ENCODE peak calls at places on chromosomes 2 and 18, in five cellular contexts. One of them, this sample, is unnamed.
A peak's percentile ranks its signal among the peaks of the same experiment; 100 is the strongest.

GRCh38 chr2:168233726-168234406 is 13.5 kb downstream of the STK39 start:
- DNase-seq in K562: no peak
- DNase-seq in H1: no peak
- DNase-seq in GM12878: no peak
- DNase-seq in HepG2: no peak
- DNase-seq in this sample: no peak

GRCh38 chr2:9772999-9773904 is 70.0 kb upstream of the TAF1B start:
- DNase-seq in K562: no peak
- DNase-seq in H1: no peak
- DNase-seq in GM12878: no peak
- DNase-seq in HepG2: no peak
- DNase-seq in this sample: no peak

GRCh38 chr2:50711714-50712113 is 320.2 kb downstream of the NRXN1 start:
- DNase-seq in K562: no peak
- DNase-seq in H1: no peak
- DNase-seq in GM12878: no peak
- DNase-seq in HepG2: no peak
- DNase-seq in this sample: no peak

GRCh38 chr18:33706391-33706790 is 128.4 kb downstream of the ASXL3 start:
- DNase-seq in K562: no peak
- DNase-seq in H1: no peak
- DNase-seq in GM12878: no peak
- DNase-seq in HepG2: no peak
- DNase-seq in this sample: no peak

GRCh38 chr18:12253027-12253426 is 1.1 kb upstream of the CIDEA start:
- DNase-seq in K562: no peak
- DNase-seq in H1: no peak
- DNase-seq in GM12878: no peak
- DNase-seq in HepG2: no peak
- DNase-seq in this sample: no peak

GRCh38 chr18:68735498-68736343 is 20.8 kb upstream of the TMX3 start:
- DNase-seq in K562: peak; percentile 14
- DNase-seq in H1: no peak
- DNase-seq in GM12878: no peak
- DNase-seq in HepG2: peak; percentile 28
- DNase-seq in this sample: no peak

GRCh38 chr2:140696449-140696848 is 1434.4 kb downstream of the LRP1B start:
- DNase-seq in K562: no peak
- DNase-seq in H1: no peak
- DNase-seq in GM12878: no peak
- DNase-seq in HepG2: peak; percentile 7
- DNase-seq in this sample: peak; percentile 13

GRCh38 chr2:233689498-233689897 is 3.2 kb upstream of the UGT1A6 start:
- DNase-seq in K562: no peak
- DNase-seq in H1: no peak
- DNase-seq in GM12878: no peak
- DNase-seq in HepG2: no peak
- DNase-seq in this sample: no peak

GRCh38 chr2:241659150-241659739 is 21.8 kb downstream of the ATG4B start:
- DNase-seq in K562: no peak
- DNase-seq in H1: no peak
- DNase-seq in GM12878: no peak
- DNase-seq in HepG2: peak; percentile 78
- DNase-seq in this sample: peak; percentile 61

GRCh38 chr2:26274058-26274613 is 29.4 kb downstream of the HADHB start:
- DNase-seq in K562: no peak
- DNase-seq in H1: no peak
- DNase-seq in GM12878: no peak
- DNase-seq in HepG2: peak; percentile 78
- DNase-seq in this sample: no peak

GRCh38 chr2:132883430-132883829 is 213.4 kb upstream of the LYPD1 start:
- DNase-seq in K562: no peak
- DNase-seq in H1: no peak
- DNase-seq in GM12878: no peak
- DNase-seq in HepG2: no peak
- DNase-seq in this sample: no peak

GRCh38 chr2:174597347-174598047 is at the start of gene WIPF1:
- DNase-seq in K562: no peak
- DNase-seq in H1: no peak
- DNase-seq in GM12878: peak; percentile 93
- DNase-seq in HepG2: no peak
- DNase-seq in this sample: no peak

GRCh38 chr2:69628325-69629038 is 15.1 kb downstream of the AAK1 start:
- DNase-seq in K562: no peak
- DNase-seq in H1: no peak
- DNase-seq in GM12878: no peak
- DNase-seq in HepG2: no peak
- DNase-seq in this sample: no peak

GRCh38 chr2:74571058-74571457 is 16.5 kb downstream of the DOK1 start:
- DNase-seq in K562: no peak
- DNase-seq in H1: no peak
- DNase-seq in GM12878: peak; percentile 84
- DNase-seq in HepG2: no peak
- DNase-seq in this sample: no peak

GRCh38 chr2:191280834-191281756 is 35.9 kb downstream of the MYO1B start:
- DNase-seq in K562: no peak
- DNase-seq in H1: no peak
- DNase-seq in GM12878: no peak
- DNase-seq in HepG2: peak; percentile 35
- DNase-seq in this sample: no peak

GRCh38 chr2:11827547-11827946 is 81.1 kb downstream of the LPIN1 start:
- DNase-seq in K562: no peak
- DNase-seq in H1: no peak
- DNase-seq in GM12878: no peak
- DNase-seq in HepG2: no peak
- DNase-seq in this sample: no peak

GRCh38 chr2:171430516-171431410 is 3.0 kb downstream of the METTL8 start:
- DNase-seq in K562: no peak
- DNase-seq in H1: no peak
- DNase-seq in GM12878: no peak
- DNase-seq in HepG2: no peak
- DNase-seq in this sample: no peak

GRCh38 chr2:133293544-133294270 is 274.6 kb downstream of the NCKAP5 start:
- DNase-seq in K562: no peak
- DNase-seq in H1: no peak
- DNase-seq in GM12878: no peak
- DNase-seq in HepG2: no peak
- DNase-seq in this sample: no peak

GRCh38 chr2:47488870-47489584 is 86.1 kb downstream of the MSH2 start:
- DNase-seq in K562: no peak
- DNase-seq in H1: no peak
- DNase-seq in GM12878: no peak
- DNase-seq in HepG2: peak; percentile 19
- DNase-seq in this sample: no peak
- TF ChIP-seq ATF2 in K562: no peak
- TF ChIP-seq ATF2 in H1: no peak
- TF ChIP-seq ATF2 in GM12878: no peak
- TF ChIP-seq ATF2 in HepG2: no peak
- TF ChIP-seq ATF2 in this sample: no peak

GRCh38 chr2:221791840-221792239 is 219.7 kb upstream of the EPHA4 start:
- DNase-seq in K562: no peak
- DNase-seq in H1: no peak
- DNase-seq in GM12878: no peak
- DNase-seq in HepG2: no peak
- DNase-seq in this sample: no peak

GRCh38 chr2:221792971-221793670 is 221.0 kb upstream of the EPHA4 start:
- DNase-seq in K562: no peak
- DNase-seq in H1: peak; percentile 41
- DNase-seq in GM12878: no peak
- DNase-seq in HepG2: no peak
- DNase-seq in this sample: peak; percentile 44

GRCh38 chr2:221787561-221787960 is 215.5 kb upstream of the EPHA4 start:
- DNase-seq in K562: no peak
- DNase-seq in H1: no peak
- DNase-seq in GM12878: no peak
- DNase-seq in HepG2: no peak
- DNase-seq in this sample: no peak
- TF ChIP-seq USF2 in K562: no peak
- TF ChIP-seq USF2 in H1: no peak
- TF ChIP-seq USF2 in GM12878: no peak
- TF ChIP-seq USF2 in HepG2: no peak
- TF ChIP-seq USF2 in this sample: no peak

DNA sequence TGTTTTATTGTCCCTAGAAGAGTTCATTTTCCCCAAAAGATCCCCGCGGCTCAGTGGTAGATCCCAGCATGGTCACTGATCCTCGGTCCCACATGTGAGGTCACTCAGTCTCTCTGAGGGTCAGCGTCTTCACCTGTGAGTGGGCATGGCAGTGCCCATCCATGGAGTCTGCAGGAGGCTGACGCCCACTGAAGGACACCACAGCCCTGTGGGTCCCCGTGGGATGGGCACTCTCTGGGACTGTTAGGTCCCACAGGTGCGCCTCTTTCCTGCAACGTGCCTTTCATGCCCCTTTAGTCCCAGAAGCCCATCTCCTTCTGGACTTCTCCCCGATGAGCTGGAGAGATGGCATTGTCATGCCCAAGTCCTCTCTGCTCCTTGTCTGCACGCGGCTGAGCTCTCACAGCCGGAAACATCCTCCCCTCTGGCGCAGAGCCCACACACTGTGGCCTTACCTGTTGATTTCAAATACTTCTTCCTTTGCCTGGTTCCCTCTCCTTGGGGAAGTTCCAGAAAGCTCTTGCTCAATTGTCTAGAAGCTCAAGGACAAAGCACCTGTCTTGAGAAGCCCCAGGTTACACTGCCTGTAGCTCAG is 75.9 kb downstream of the PTGR3 start:
- DNase-seq in K562: no peak
- DNase-seq in H1: no peak
- DNase-seq in GM12878: no peak
- DNase-seq in HepG2: no peak
- DNase-seq in this sample: no peak
- TF ChIP-seq ATF2 in K562: no peak
- TF ChIP-seq ATF2 in H1: no peak
- TF ChIP-seq ATF2 in GM12878: no peak
- TF ChIP-seq ATF2 in HepG2: no peak
- TF ChIP-seq ATF2 in this sample: no peak

DNA sequence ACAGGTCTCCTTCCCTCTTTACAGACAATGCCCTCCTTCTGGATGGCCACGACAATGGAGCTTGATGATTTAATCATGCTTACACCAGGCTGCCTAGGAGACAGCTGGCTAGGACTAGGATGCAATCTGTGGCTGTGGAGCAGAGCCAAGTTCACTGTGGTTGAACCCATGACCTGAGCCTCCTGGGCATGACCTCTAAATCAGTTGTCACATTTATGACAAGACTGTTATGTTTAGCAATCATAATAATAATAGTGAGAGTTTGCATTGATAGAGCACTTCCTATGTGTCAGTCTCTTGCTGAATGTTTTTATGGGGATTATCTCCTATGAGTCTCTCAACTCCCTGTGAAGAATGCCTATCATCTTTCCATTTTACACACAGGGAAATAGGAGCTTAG is 244.1 kb downstream of the ICOS start:
- DNase-seq in K562: no peak
- DNase-seq in H1: no peak
- DNase-seq in GM12878: no peak
- DNase-seq in HepG2: no peak
- DNase-seq in this sample: no peak
- TF ChIP-seq USF2 in K562: no peak
- TF ChIP-seq USF2 in H1: no peak
- TF ChIP-seq USF2 in GM12878: no peak
- TF ChIP-seq USF2 in HepG2: no peak
- TF ChIP-seq USF2 in this sample: no peak

GRCh38 chr2:164710252-164710633 is 89.0 kb upstream of the GRB14 start:
- DNase-seq in K562: no peak
- DNase-seq in H1: no peak
- DNase-seq in GM12878: no peak
- DNase-seq in HepG2: peak; percentile 57
- DNase-seq in this sample: no peak

GRCh38 chr2:164703915-164704706 is 82.8 kb upstream of the GRB14 start:
- DNase-seq in K562: no peak
- DNase-seq in H1: no peak
- DNase-seq in GM12878: no peak
- DNase-seq in HepG2: no peak
- DNase-seq in this sample: no peak

GRCh38 chr2:164705412-164706167 is 84.3 kb upstream of the GRB14 start:
- DNase-seq in K562: no peak
- DNase-seq in H1: no peak
- DNase-seq in GM12878: no peak
- DNase-seq in HepG2: no peak
- DNase-seq in this sample: no peak

GRCh38 chr2:164701565-164701964 is 80.3 kb upstream of the GRB14 start:
- DNase-seq in K562: no peak
- DNase-seq in H1: no peak
- DNase-seq in GM12878: no peak
- DNase-seq in HepG2: no peak
- DNase-seq in this sample: no peak

DNA sequence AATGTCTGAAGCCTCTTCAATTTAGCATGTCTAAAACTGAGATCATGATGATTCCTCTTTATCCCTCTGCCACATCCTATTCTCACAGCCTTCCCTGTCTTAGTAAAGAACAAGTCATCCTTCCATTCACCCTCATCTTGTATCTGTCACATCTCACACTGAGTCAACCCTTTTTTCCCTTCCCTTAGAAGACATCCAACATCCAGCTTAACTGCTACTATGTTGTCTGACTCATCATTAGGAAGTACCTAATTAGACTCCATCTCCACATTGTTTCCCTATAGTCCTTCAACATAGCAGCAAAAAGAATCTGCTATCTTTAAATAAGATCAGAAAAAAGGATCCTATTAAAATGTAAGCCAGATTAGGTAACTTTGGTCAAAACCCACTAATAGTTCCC is 85.2 kb upstream of the GRB14 start:
- DNase-seq in K562: no peak
- DNase-seq in H1: no peak
- DNase-seq in GM12878: no peak
- DNase-seq in HepG2: no peak
- DNase-seq in this sample: no peak
- TF ChIP-seq ATF2 in K562: no peak
- TF ChIP-seq ATF2 in H1: no peak
- TF ChIP-seq ATF2 in GM12878: no peak
- TF ChIP-seq ATF2 in HepG2: no peak
- TF ChIP-seq ATF2 in this sample: no peak

This sample was measured in WTC11.